ENCODE peak calls at places on chromosomes 16 and 17, in nine cellular contexts. M, R, B, K, D, P, C, F and T are unnamed samples.

GRCh38 chr17:58281511-58282011 is 826 bp upstream of the MPO start:
- DNase-seq in M (peak; percentile 16), R (no peak), B (no peak), K (no peak), D (no peak), P (no peak), C (no peak), F (no peak), T (no peak)

GRCh38 chr17:81020767-81021497 is 14.0 kb upstream of the BAIAP2 start:
- DNase-seq in M (peak; percentile 75), R (peak; percentile 70), B (peak; percentile 38), K (no peak), D (no peak), P (peak; percentile 37), C (no peak), F (no peak), T (peak; percentile 63)

GRCh38 chr16:23855010-23855409 is 19.2 kb downstream of the PRKCB start:
- DNase-seq in M (no peak), R (no peak), B (no peak), K (no peak), D (no peak), P (no peak), C (no peak), F (no peak), T (no peak)

GRCh38 chr16:19126300-19126699 is 12.5 kb downstream of the ITPRIPL2 start:
- DNase-seq in M (no peak), R (no peak), B (no peak), K (no peak), D (no peak), P (no peak), C (no peak), F (no peak), T (no peak)

GRCh38 chr16:10870137-10870776 is 6.7 kb upstream of the CIITA start:
- DNase-seq in M (no peak), R (no peak), B (no peak), K (no peak), D (no peak), P (no peak), C (no peak), F (no peak), T (no peak)

GRCh38 chr16:17302620-17303019 is 168.1 kb downstream of the XYLT1 start:
- DNase-seq in M (no peak), R (no peak), B (no peak), K (no peak), D (no peak), P (no peak), C (no peak), F (no peak), T (no peak)

GRCh38 chr17:45284176-45285140 is 22.6 kb upstream of the SPATA32 start:
- DNase-seq in M (peak; percentile 67), R (peak; percentile 74), B (no peak), K (no peak), D (no peak), P (no peak), C (no peak), F (peak; percentile 68), T (peak; percentile 65)

GRCh38 chr17:74780443-74781238 is 4.5 kb upstream of the NAT9 start:
- DNase-seq in M (peak; percentile 78), R (no peak), B (no peak), K (no peak), D (no peak), P (peak; percentile 63), C (no peak), F (no peak), T (no peak)

GRCh38 chr17:1948517-1948825 is 76.7 kb downstream of the RTN4RL1 start:
- DNase-seq in M (peak; percentile 55), R (no peak), B (no peak), K (no peak), D (no peak), P (no peak), C (no peak), F (no peak), T (no peak)

GRCh38 chr17:29238133-29238850 is 8.4 kb upstream of the CRYBA1 start:
- DNase-seq in M (no peak), R (no peak), B (peak; percentile 79), K (no peak), D (no peak), P (no peak), C (peak; percentile 64), F (no peak), T (no peak)

GRCh38 chr17:74153456-74153810 is 50.0 kb upstream of the RPL38 start:
- DNase-seq in M (no peak), R (no peak), B (no peak), K (no peak), D (no peak), P (no peak), C (no peak), F (no peak), T (no peak)

GRCh38 chr16:81705261-81705660 is 73.8 kb upstream of the PLCG2 start:
- DNase-seq in M (no peak), R (no peak), B (no peak), K (no peak), D (no peak), P (no peak), C (no peak), F (no peak), T (no peak)

GRCh38 chr16:70746708-70747424 is 54.1 kb downstream of the VAC14 start:
- DNase-seq in M (no peak), R (peak; percentile 75), B (peak; percentile 91), K (peak; percentile 76), D (peak; percentile 58), P (peak; percentile 56), C (peak; percentile 89), F (peak; percentile 85), T (peak; percentile 79)

GRCh38 chr16:50924759-50925545 is 183.1 kb downstream of the CYLD start:
- DNase-seq in M (no peak), R (no peak), B (no peak), K (no peak), D (no peak), P (no peak), C (no peak), F (no peak), T (no peak)

GRCh38 chr16:84718-85452 is 6.9 kb downstream of the MPG start:
- DNase-seq in M (no peak), R (peak; percentile 72), B (peak; percentile 93), K (no peak), D (peak; percentile 84), P (peak; percentile 58), C (peak; percentile 80), F (peak; percentile 53), T (peak; percentile 76)
- H3K36me3 ChIP-seq in M (peaks cover 8% of the 10 kb centered on the region), R (peaks cover 57% of the 10 kb centered on the region), B (no peaks in the 10 kb centered on the region), K (peaks cover 3% of the 10 kb centered on the region), D (peaks cover 53% of the 10 kb centered on the region), P (no peaks in the 10 kb centered on the region), C (peaks cover 54% of the 10 kb centered on the region), F (peaks cover 75% of the 10 kb centered on the region), T (peaks cover 58% of the 10 kb centered on the region)

GRCh38 chr17:10651927-10652326 is 5.2 kb downstream of the MYH3 start:
- DNase-seq in M (no peak), R (no peak), B (no peak), K (no peak), D (no peak), P (no peak), C (no peak), F (no peak), T (no peak)

GRCh38 chr17:10649031-10649430 is 8.1 kb downstream of the MYH3 start:
- DNase-seq in M (no peak), R (no peak), B (peak; percentile 17), K (no peak), D (no peak), P (no peak), C (no peak), F (no peak), T (no peak)

GRCh38 chr17:10649602-10650001 is 7.5 kb downstream of the MYH3 start:
- DNase-seq in M (no peak), R (no peak), B (no peak), K (no peak), D (no peak), P (no peak), C (no peak), F (no peak), T (no peak)

DNA sequence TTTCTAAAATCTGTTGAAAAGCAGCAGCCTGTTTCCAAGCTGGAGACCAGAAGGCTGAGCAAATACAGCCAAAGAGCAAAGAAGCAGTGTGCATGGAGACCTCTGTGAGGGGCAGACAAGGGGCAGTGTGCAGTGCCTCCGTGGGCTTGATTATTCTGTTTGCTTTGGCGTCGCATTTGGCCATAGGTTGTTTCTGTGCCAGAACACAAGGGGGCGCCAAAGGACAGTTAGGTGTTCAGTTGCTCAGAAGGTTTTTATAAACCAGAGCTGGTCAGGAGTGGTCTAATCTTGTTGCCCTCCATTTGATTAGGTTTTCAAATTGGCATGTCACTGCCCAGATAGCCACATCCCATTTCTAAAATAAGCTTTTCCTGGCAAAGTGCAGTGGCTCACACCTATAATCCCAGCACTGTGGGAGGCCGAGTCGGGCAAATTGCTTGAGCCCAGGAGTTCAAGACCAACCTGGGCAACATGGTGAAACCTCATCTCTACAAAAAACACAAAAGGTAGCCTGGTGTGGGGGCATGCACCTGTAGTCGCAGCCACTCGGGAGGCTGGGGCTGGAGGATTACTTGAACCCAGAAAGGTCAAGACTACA is 10.6 kb downstream of the MYH3 start:
- DNase-seq in M (peak; percentile 75), R (peak; percentile 67), B (peak; percentile 83), K (peak; percentile 70), D (no peak), P (peak; percentile 74), C (peak; percentile 85), F (peak; percentile 82), T (peak; percentile 55)
- H3K36me3 ChIP-seq in M (no peaks in the 10 kb centered on the region), R (peaks cover 7% of the 10 kb centered on the region), B (no peaks in the 10 kb centered on the region), K (no peaks in the 10 kb centered on the region), D (no peaks in the 10 kb centered on the region), P (no peaks in the 10 kb centered on the region), C (peaks cover 8% of the 10 kb centered on the region), F (peaks cover 41% of the 10 kb centered on the region), T (peaks cover 30% of the 10 kb centered on the region)

GRCh38 chr17:27985736-27986394 is 56.6 kb upstream of the NLK start:
- DNase-seq in M (no peak), R (no peak), B (no peak), K (no peak), D (no peak), P (no peak), C (no peak), F (no peak), T (no peak)

GRCh38 chr17:27983853-27984252 is 58.6 kb upstream of the NLK start:
- DNase-seq in M (no peak), R (no peak), B (no peak), K (no peak), D (no peak), P (no peak), C (no peak), F (no peak), T (no peak)

GRCh38 chr17:27984404-27984803 is 58.1 kb upstream of the NLK start:
- DNase-seq in M (no peak), R (no peak), B (no peak), K (no peak), D (no peak), P (no peak), C (no peak), F (no peak), T (no peak)

GRCh38 chr17:27985306-27985705 is 57.2 kb upstream of the NLK start:
- DNase-seq in M (no peak), R (no peak), B (peak; percentile 37), K (no peak), D (no peak), P (no peak), C (no peak), F (no peak), T (peak; percentile 15)

GRCh38 chr17:27984816-27985215 is 57.7 kb upstream of the NLK start:
- DNase-seq in M (no peak), R (peak; percentile 22), B (no peak), K (no peak), D (no peak), P (no peak), C (peak; percentile 71), F (no peak), T (no peak)
- H3K36me3 ChIP-seq in M (no peaks in the 10 kb centered on the region), R (no peaks in the 10 kb centered on the region), B (no peaks in the 10 kb centered on the region), K (no peaks in the 10 kb centered on the region), D (no peaks in the 10 kb centered on the region), P (no peaks in the 10 kb centered on the region), C (no peaks in the 10 kb centered on the region), F (no peaks in the 10 kb centered on the region), T (no peaks in the 10 kb centered on the region)

GRCh38 chr16:88581033-88581432 is 10.8 kb downstream of the ZC3H18 start:
- DNase-seq in M (no peak), R (no peak), B (no peak), K (no peak), D (no peak), P (no peak), C (no peak), F (no peak), T (no peak)
- H3K36me3 ChIP-seq in M (peaks cover 30% of the 10 kb centered on the region), R (peaks cover 69% of the 10 kb centered on the region), B (peaks cover 2% of the 10 kb centered on the region), K (peaks cover 10% of the 10 kb centered on the region), D (peaks cover 14% of the 10 kb centered on the region), P (peaks cover 38% of the 10 kb centered on the region), C (peaks cover 40% of the 10 kb centered on the region), F (peaks cover 82% of the 10 kb centered on the region), T (no peaks in the 10 kb centered on the region)